ENCODE peak calls at places on chromosome 17, in ten cellular contexts. Q is stomach, Y is ovary, K is transverse colon, L is SK-N-SH, M is H1, X is A549, T is tibial nerve, V is GM12878, W is suprapubic skin. B is an unnamed sample. For H3K4me1, the result is how much of the 10 kb centered on the place peaks cover.

GRCh38 chr17:43988301-43988700 is 16.1 kb upstream of the NAGS start:
- DNase-seq in Y (no peak), Q (no peak), X (no peak), K (no peak), M (no peak), T (no peak), W (no peak), L (no peak), V (no peak), B (no peak)

GRCh38 chr17:80682372-80682771 is 137.7 kb downstream of the RPTOR start:
- DNase-seq in M (no peak), X (no peak), Q (no peak), Y (no peak), W (no peak), T (no peak), K (no peak), L (no peak), V (no peak), B (no peak)

GRCh38 chr17:64133546-64134215 is 3.7 kb upstream of the ERN1 start:
- DNase-seq in Q (no peak), L (peak), V (no peak), X (peak), T (no peak), Y (no peak), W (no peak), K (no peak), M (no peak), B (no peak)

GRCh38 chr17:80372922-80373570 is 41.9 kb upstream of the ENDOV start:
- DNase-seq in X (no peak), L (no peak), Q (no peak), K (no peak), M (no peak), W (peak), T (no peak), V (no peak), Y (no peak), B (peak)

GRCh38 chr17:42760652-42761581 is at the start of gene RAMP2:
- DNase-seq in K (no peak), X (no peak), V (no peak), W (peak), Q (peak), L (peak), M (no peak), T (no peak), Y (peak), B (peak)

GRCh38 chr17:27751622-27752490 is 48.5 kb downstream of the NOS2 start:
- DNase-seq in V (no peak), M (no peak), L (no peak), K (no peak), Q (no peak), X (no peak), W (no peak), T (no peak), Y (peak), B (no peak)

GRCh38 chr17:83055911-83056582 is 23.4 kb upstream of the METRNL start:
- DNase-seq in M (no peak), W (no peak), K (no peak), V (no peak), T (peak), X (peak), Y (peak), Q (peak), L (no peak), B (peak)

GRCh38 chr17:49565948-49566491 is 9.7 kb upstream of the NXPH3 start:
- DNase-seq in T (peak), M (no peak), K (peak), Y (peak), Q (peak), L (no peak), X (no peak), V (no peak), W (no peak), B (peak)

GRCh38 chr17:47288531-47289116 is 35.0 kb downstream of the ITGB3 start:
- DNase-seq in Q (no peak), M (no peak), K (no peak), V (no peak), W (no peak), X (peak), L (no peak), T (no peak), Y (no peak), B (no peak)

GRCh38 chr17:78559024-78559423 is 18.2 kb downstream of the DNAH17 start:
- DNase-seq in W (no peak), M (no peak), V (no peak), K (no peak), X (no peak), L (no peak), Y (no peak), T (no peak), Q (no peak), B (no peak)

GRCh38 chr17:79720705-79721295 is 9.9 kb upstream of the ENPP7 start:
- DNase-seq in L (peak), Q (no peak), W (no peak), T (no peak), M (no peak), X (no peak), K (no peak), V (no peak), Y (no peak), B (no peak)

GRCh38 chr17:82830249-82830661 is 9.6 kb downstream of the ZNF750 start:
- DNase-seq in M (no peak), Q (no peak), V (no peak), K (no peak), Y (peak), X (no peak), T (no peak), W (no peak), L (peak), B (peak)

GRCh38 chr17:7553356-7553755 is 4.5 kb downstream of the TNFSF12 start:
- DNase-seq in Y (no peak), V (no peak), T (no peak), L (no peak), X (no peak), Q (no peak), M (no peak), K (no peak), W (no peak), B (no peak)

GRCh38 chr17:63841350-63842172 is 924 bp downstream of the SMARCD2 start:
- DNase-seq in Y (peak), Q (peak), W (peak), T (no peak), K (peak), X (no peak), L (peak), V (no peak), M (no peak), B (peak)

DNA sequence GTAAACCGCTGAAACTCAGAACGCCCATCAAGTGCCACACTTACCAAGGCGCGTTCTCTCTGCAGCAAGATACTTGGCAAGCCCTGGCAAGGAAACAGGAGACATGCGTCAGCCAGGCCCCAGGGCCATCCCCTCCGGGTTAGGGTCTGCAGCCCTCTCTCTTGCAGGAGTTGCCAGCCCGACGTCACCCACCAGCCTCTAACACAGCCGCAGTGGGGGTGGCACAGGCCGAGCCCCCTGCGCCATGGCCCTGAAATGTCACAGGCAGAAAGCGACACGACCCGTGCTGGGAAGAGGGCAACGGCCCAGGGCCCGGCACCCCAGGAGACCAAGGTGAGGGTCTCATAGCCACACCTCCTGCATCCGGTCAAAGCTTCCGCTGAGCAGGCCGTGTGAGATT is 21.9 kb downstream of the ELAC2 start:
- DNase-seq in Q (no peak), X (no peak), Y (no peak), M (no peak), W (no peak), L (no peak), V (no peak), T (no peak), K (no peak), B (no peak)
- TF ChIP-seq EP300 in Q (no peak), X (no peak), Y (no peak), M (no peak), W (no peak), L (no peak), V (no peak), T (no peak), K (no peak), B (no peak)

DNA sequence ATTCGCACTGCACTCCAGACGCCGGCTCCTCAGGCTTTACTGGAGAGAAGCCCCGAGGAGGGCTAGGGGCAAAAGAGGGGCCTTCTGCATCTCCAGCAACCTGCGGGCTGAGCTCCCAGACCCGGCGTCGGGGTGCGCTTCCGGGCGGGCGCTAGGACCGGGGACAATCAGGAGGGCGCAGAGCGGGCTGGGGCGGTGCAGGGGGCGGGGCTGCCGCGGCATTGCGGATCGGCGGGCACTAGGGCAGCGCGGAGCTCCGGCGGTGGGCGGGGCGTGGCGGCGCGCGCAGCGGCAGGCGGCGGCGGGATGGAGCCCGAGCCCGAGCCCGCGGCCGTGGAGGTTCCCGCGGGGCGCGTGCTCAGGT is at the start of gene TSEN54:
- DNase-seq in L (peak), V (peak), Q (peak), K (peak), Y (peak), M (no peak), T (peak), X (peak), W (peak), B (peak)
- H3K4me1 ChIP-seq in L (under half), V (under half), Q (half or more), K (half or more), Y (under half), M (under half), T (under half), X (under half), W (under half), B (under half)

DNA sequence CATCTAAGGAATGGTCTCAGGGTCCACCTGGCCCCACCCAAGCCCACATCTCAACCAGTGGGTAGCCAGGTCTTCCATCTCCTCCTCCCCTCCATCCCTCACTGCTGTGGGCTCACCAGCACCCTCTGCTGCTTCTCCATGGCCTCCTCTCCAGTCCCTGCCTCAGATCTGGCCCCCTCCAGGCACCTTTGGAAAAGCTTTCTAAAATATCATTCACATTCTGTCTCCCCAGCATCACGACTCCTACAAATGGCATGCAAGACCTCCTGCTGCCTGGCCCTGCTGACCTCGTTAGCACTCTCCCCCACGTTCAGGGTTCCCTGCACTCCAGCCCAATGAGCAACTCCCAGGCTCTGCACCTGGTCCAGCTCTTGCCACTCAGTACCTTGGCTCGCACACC is 13.7 kb downstream of the GLP2R start:
- DNase-seq in M (peak), T (no peak), W (no peak), L (no peak), Q (no peak), K (no peak), Y (no peak), X (peak), V (no peak), B (no peak)
- TF ChIP-seq EP300 in M (no peak), T (no peak), W (no peak), L (no peak), Q (no peak), K (no peak), Y (no peak), X (no peak), V (no peak), B (no peak)

DNA sequence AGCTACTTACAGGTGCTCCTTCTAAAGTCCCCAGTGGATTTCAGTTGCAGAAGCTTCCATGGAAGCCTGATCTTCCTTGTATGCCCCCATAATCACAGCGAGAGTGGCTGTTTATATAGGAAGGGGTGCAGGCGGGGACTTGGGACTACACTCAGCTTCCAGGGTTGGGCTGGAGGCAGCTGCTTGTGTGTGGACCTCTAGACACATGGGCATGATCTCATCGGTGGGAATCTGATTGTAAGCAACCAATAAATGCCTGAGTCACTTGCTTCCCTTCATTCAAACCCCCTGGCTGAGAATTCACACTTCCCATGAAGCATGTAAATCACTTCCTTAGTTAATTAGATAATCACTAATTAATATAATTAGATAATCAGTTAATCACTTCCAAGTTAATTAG is 1.0 kb upstream of the KRT20 start:
- DNase-seq in W (no peak), V (no peak), L (no peak), X (no peak), Q (no peak), M (no peak), K (no peak), Y (no peak), T (no peak), B (no peak)
- H3K4me1 ChIP-seq in W (under half), V (under half), L (under half), X (under half), Q (under half), M (under half), K (under half), Y (under half), T (under half), B (under half)

GRCh38 chr17:74994440-74994839 is 7.0 kb downstream of the CDR2L start:
- DNase-seq in Q (no peak), V (no peak), Y (no peak), T (no peak), X (no peak), M (no peak), L (no peak), W (no peak), K (no peak), B (no peak)
- TF ChIP-seq EP300 in Q (no peak), V (no peak), Y (no peak), T (no peak), X (no peak), M (no peak), L (no peak), W (no peak), K (no peak), B (no peak)

GRCh38 chr17:280216-280615 is 72.4 kb downstream of the RPH3AL start:
- DNase-seq in Y (no peak), X (no peak), Q (peak), T (no peak), K (no peak), W (no peak), V (no peak), M (no peak), L (no peak), B (no peak)
- H3K4me1 ChIP-seq in Y (under half), X (under half), Q (under half), T (under half), K (under half), W (under half), V (under half), M (under half), L (under half), B (under half)

B was measured in sigmoid colon.